ENCODE peak calls at places on chromosome 6, in eight cellular contexts. G, Z, C, Y, S, P, D and I are unnamed samples.

GRCh38 chr6:78347191-78347916 is 520.0 kb upstream of the IRAK1BP1 start:
- ATAC-seq in G (no peak), Z (no peak), C (no peak), Y (no peak), S (no peak), P (no peak), D (no peak), I (no peak)

GRCh38 chr6:133432021-133432989 is 191.1 kb downstream of the EYA4 start:
- ATAC-seq in G (no peak), Z (no peak), C (peak), Y (no peak), S (no peak), P (peak), D (no peak), I (no peak)

GRCh38 chr6:165707067-165707853 is 44.2 kb upstream of the PDE10A start:
- ATAC-seq in G (no peak), Z (no peak), C (no peak), Y (no peak), S (no peak), P (no peak), D (no peak), I (no peak)

GRCh38 chr6:106745824-106746610 is 116.6 kb downstream of the QRSL1 start:
- ATAC-seq in G (no peak), Z (no peak), C (no peak), Y (peak), S (no peak), P (no peak), D (no peak), I (no peak)

GRCh38 chr6:40376113-40376650 is 211.0 kb downstream of the LRFN2 start:
- ATAC-seq in G (peak), Z (no peak), C (no peak), Y (no peak), S (no peak), P (no peak), D (no peak), I (no peak)

GRCh38 chr6:36821581-36822335 is 17.5 kb downstream of the CPNE5 start:
- ATAC-seq in G (peak), Z (no peak), C (no peak), Y (no peak), S (peak), P (no peak), D (no peak), I (peak)

GRCh38 chr6:37709250-37709931 is 11.7 kb upstream of the MDGA1 start:
- ATAC-seq in G (no peak), Z (no peak), C (no peak), Y (no peak), S (no peak), P (no peak), D (no peak), I (no peak)

GRCh38 chr6:90169328-90169886 is 127.2 kb downstream of the BACH2 start:
- ATAC-seq in G (peak), Z (no peak), C (peak), Y (no peak), S (no peak), P (peak), D (no peak), I (no peak)

GRCh38 chr6:21615504-21615903 is 22.0 kb downstream of the SOX4 start:
- ATAC-seq in G (no peak), Z (no peak), C (no peak), Y (no peak), S (no peak), P (no peak), D (no peak), I (no peak)